ENCODE peak calls at places on chromosomes 4 and X, in eight cellular contexts. O, Y, D, T, F, L, J and V are unnamed samples.

GRCh38 chr4:165743422-165743821 is 129.6 kb upstream of the TLL1 start:
- DNase-seq in D (no peak), O (no peak), J (no peak), T (no peak), L (no peak), F (no peak), Y (no peak), V (no peak)

GRCh38 chrX:1485033-1485432 is 32.3 kb upstream of the ASMTL start:
- DNase-seq in T (no peak), L (peak), Y (no peak), O (peak), F (no peak), D (no peak), J (no peak), V (no peak)

GRCh38 chrX:46759645-46759974 is 692 bp upstream of the SLC9A7 start:
- DNase-seq in Y (no peak), J (no peak), D (peak), L (no peak), O (no peak), F (no peak), T (no peak), V (no peak)

GRCh38 chrX:36019164-36019563 is 99.6 kb downstream of the CFAP47 start:
- DNase-seq in L (no peak), F (no peak), D (no peak), Y (no peak), T (no peak), O (no peak), J (no peak), V (no peak)

GRCh38 chr4:6591781-6592180 is 16.8 kb downstream of the MAN2B2 start:
- DNase-seq in L (no peak), J (no peak), Y (no peak), F (no peak), T (no peak), O (no peak), D (no peak), V (no peak)

GRCh38 chrX:1210844-1211243 is 1.6 kb downstream of the CRLF2 start:
- DNase-seq in F (no peak), L (peak), J (no peak), T (no peak), O (no peak), Y (no peak), D (no peak), V (no peak)

GRCh38 chr4:132958457-132959263 is 190.4 kb upstream of the PCDH10 start:
- DNase-seq in D (no peak), F (no peak), Y (no peak), J (no peak), T (no peak), L (peak), O (no peak), V (no peak)

GRCh38 chr4:27429260-27429970 is 568.8 kb downstream of the STIM2 start:
- DNase-seq in L (no peak), Y (no peak), F (no peak), D (no peak), T (peak), J (no peak), O (no peak), V (no peak)

GRCh38 chr4:40199179-40199670 is 2.4 kb downstream of the RHOH start:
- DNase-seq in F (no peak), T (no peak), J (no peak), Y (no peak), L (no peak), D (no peak), O (no peak), V (no peak)

GRCh38 chr4:173448103-173448502 is 49.2 kb upstream of the SCRG1 start:
- DNase-seq in L (no peak), O (no peak), J (peak), T (peak), D (peak), F (no peak), Y (peak), V (no peak)

GRCh38 chr4:184475096-184475461 is 729 bp upstream of the IRF2 start:
- DNase-seq in D (peak), T (peak), L (peak), Y (peak), J (peak), O (peak), F (peak), V (peak)

GRCh38 chr4:184472540-184473264 is 1.6 kb downstream of the IRF2 start:
- DNase-seq in L (peak), F (peak), O (peak), J (peak), D (peak), T (peak), Y (peak), V (peak)

GRCh38 chr4:184473515-184474260 is 662 bp downstream of the IRF2 start:
- DNase-seq in T (peak), Y (peak), F (peak), J (peak), O (no peak), D (peak), L (peak), V (no peak)

GRCh38 chr4:184473265-184473514 is 1.2 kb downstream of the IRF2 start:
- DNase-seq in Y (no peak), L (no peak), O (no peak), F (no peak), D (no peak), T (no peak), J (no peak), V (no peak)

DNA sequence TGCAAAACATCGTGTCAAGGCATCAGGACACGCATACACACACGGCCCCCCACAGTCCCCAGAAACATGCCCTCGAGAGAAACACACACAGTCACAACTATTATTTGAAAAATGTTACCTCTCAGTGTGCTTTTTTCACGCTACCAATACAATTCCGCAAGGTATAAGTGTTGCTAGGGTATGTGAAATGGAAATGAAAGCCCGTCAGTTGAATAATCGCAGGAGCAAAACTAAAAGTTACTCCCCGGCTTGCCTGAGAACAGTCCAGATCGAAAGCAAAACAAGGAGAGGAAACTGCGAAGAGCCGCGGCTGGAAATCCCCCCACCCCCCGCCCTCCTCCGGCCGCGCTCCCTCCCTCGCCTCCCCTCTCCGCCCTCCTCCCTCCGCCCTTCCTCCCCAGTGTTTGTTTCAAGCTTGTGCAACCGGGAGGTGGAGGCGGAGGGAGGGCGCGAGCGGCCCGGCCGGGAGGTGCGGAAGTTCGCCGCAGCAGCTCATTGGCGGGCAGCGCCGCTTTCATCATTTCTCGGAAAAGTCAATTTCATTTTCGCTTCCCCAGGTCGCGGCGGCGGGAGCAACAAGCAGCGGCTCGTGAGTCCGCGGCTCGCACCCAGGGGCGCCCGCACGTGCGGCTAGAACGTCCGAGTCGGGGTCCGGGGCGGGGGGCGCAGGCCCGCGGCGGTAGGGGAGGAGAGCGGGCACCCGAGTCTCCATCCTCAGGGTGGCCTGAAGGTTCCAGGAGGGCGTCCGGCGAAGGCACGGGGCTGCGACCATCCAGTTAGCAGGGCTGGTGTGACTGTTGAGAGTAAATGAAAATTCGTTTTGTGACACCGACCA is at the start of gene IRF2:
- DNase-seq in D (peak), Y (peak), F (peak), J (peak), L (peak), T (peak), O (peak), V (peak)
- TF ChIP-seq POLR2A in D (peak), Y (peak), F (no peak), J (peak), L (no peak), T (peak), O (peak), V (peak)

DNA sequence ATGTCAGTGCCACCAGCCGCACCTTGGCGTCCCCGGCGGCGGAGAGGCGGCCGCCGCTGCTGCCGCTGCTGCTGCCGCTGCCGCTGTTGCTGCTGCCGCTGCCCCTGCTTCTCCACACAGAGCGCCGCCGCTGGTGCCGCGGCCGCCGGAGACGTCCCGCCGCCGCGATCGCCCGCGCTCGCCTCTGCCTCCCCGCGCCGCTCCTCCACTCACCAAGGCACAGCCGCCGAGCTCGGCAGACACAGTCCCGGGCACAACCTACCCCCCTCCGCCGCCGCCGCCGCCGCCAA is at the start of gene PPP3CA:
- DNase-seq in D (no peak), L (peak), O (no peak), Y (no peak), F (no peak), J (no peak), T (no peak), V (no peak)
- TF ChIP-seq POLR2A in D (no peak), L (no peak), O (no peak), Y (peak), F (no peak), J (peak), T (peak), V (peak)

DNA sequence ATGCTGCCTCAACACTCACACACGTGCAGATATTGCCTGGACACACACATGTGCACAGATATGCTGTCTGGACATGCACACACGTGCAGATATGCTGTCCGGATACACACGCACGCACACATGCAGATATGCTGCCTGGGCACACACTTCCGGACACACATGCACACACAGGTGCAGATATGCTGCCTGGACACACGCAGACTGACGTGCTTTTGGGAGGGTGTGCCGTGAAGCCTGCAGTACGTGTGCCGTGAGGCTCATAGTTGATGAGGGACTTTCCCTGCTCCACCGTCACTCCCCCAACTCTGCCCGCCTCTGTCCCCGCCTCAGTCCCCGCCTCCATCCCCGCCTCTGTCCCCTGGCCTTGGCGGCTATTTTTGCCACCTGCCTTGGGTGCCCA is 14.7 kb downstream of the FGFRL1 start:
- DNase-seq in F (peak), T (no peak), D (peak), Y (no peak), J (no peak), O (no peak), L (no peak), V (no peak)
- TF ChIP-seq POLR2A in F (no peak), T (no peak), D (no peak), Y (no peak), J (no peak), O (no peak), L (no peak), V (no peak)

GRCh38 chr4:83012631-83013419 is 2.2 kb upstream of the LIN54 start:
- DNase-seq in D (peak), J (peak), L (peak), O (peak), F (peak), T (peak), Y (peak), V (peak)
- TF ChIP-seq POLR2A in D (peak), J (peak), L (no peak), O (no peak), F (no peak), T (peak), Y (peak), V (peak)

GRCh38 chr4:74543983-74544382 is 99.0 kb downstream of the AREG start:
- DNase-seq in T (no peak), Y (no peak), D (peak), J (no peak), L (no peak), O (no peak), F (no peak), V (no peak)

GRCh38 chr4:74547042-74547441 is 102.1 kb downstream of the AREG start:
- DNase-seq in T (no peak), O (no peak), L (no peak), Y (no peak), J (no peak), D (no peak), F (no peak), V (no peak)

GRCh38 chr4:74546020-74546419 is 101.1 kb downstream of the AREG start:
- DNase-seq in O (no peak), Y (no peak), T (no peak), F (no peak), D (no peak), L (no peak), J (no peak), V (no peak)

GRCh38 chr4:74544655-74545361 is 99.9 kb downstream of the AREG start:
- DNase-seq in O (no peak), Y (no peak), D (peak), J (no peak), F (no peak), L (no peak), T (no peak), V (no peak)

GRCh38 chr4:74545488-74545887 is 100.6 kb downstream of the AREG start:
- DNase-seq in O (no peak), J (no peak), D (no peak), T (peak), Y (no peak), L (no peak), F (peak), V (peak)
- TF ChIP-seq POLR2A in O (no peak), J (no peak), D (no peak), T (no peak), Y (no peak), L (no peak), F (no peak), V (no peak)

GRCh38 chr4:1265351-1265750 is 16.4 kb upstream of the CTBP1 start:
- DNase-seq in D (no peak), L (peak), F (no peak), T (no peak), J (no peak), O (no peak), Y (no peak), V (no peak)

GRCh38 chr4:1269209-1269608 is 20.3 kb upstream of the CTBP1 start:
- DNase-seq in T (no peak), L (no peak), Y (no peak), O (no peak), D (no peak), J (no peak), F (no peak), V (no peak)

GRCh38 chr4:1264942-1265341 is 16.0 kb upstream of the CTBP1 start:
- DNase-seq in Y (no peak), O (no peak), J (no peak), F (no peak), D (no peak), L (peak), T (no peak), V (no peak)

GRCh38 chr4:1261107-1261928 is 12.4 kb upstream of the CTBP1 start:
- DNase-seq in D (no peak), Y (no peak), T (no peak), J (no peak), F (no peak), O (no peak), L (peak), V (no peak)

DNA sequence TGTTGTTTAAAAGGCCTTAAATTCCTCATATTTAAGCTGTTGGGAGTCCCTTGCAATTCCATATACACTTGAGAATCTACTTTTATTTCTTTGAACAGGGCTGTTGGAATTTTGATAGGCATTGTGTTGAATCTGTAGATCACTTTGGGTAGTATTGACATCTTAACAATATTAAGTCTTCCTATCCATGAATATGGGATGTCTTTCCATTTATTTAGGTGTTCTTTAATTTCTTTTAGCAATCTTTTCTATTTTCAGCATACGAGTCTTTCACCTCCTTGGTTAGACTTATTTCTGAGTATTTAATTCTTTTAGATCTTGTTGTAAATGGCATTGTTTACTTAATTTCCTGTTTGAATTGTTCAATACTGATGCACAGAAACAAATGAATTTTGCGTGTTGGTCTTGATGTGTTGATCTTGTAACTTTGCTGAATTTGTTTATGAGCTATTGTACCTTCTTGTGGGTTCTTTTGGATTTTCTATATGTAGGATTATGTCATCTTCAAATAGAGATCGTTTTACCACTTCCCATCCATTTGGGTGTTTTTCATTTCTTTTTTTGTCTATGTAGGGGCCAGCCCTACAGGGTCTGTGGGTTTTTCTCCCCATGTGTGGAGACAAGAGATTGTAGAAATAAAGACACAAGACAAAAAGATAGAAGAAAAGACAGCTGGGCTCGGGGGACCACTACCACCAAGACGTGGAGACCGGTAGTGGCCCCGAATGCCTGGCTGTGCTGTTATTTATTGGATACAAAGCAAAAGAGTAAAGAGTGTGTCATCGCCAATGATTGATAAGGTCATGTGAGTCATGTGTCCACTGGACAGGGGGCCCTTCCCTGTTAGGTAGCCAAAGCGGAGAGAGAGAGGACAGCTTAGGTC is 18.2 kb upstream of the CTBP1 start:
- DNase-seq in O (no peak), D (no peak), J (no peak), T (no peak), F (no peak), L (no peak), Y (no peak), V (no peak)
- TF ChIP-seq POLR2A in O (no peak), D (no peak), J (no peak), T (no peak), F (no peak), L (no peak), Y (no peak), V (no peak)

DNA sequence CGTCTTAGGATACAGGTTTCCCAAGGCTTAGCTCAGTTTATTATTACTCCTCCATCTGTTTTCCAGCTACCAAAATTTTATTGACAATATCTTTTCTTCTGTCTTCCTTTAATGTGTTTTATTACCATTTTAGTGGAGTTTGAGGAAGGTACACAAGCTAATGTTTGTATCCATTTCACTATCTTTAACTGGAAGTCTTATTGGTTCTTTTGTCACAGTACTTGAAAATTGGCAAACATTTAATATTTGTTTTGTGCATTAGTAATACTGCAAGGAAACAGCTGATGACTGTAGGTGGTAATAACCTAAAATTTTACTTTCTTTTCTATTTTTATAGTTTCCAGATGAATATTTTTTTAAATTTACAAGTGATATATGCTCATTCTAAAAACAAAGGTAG is 9.3 kb upstream of the ARL9 start:
- DNase-seq in L (no peak), F (no peak), D (no peak), Y (no peak), O (no peak), J (no peak), T (no peak), V (no peak)
- TF ChIP-seq POLR2A in L (no peak), F (no peak), D (no peak), Y (no peak), O (no peak), J (no peak), T (no peak), V (no peak)

GRCh38 chr4:81471361-81472248 is at the start of gene RASGEF1B:
- DNase-seq in L (peak), Y (peak), J (peak), T (peak), O (peak), D (peak), F (peak), V (peak)
- TF ChIP-seq POLR2A in L (no peak), Y (peak), J (peak), T (peak), O (peak), D (no peak), F (no peak), V (peak)

GRCh38 chrX:107856289-107856688 is 30.6 kb downstream of the MID2 start:
- DNase-seq in O (no peak), T (no peak), J (no peak), D (no peak), Y (no peak), F (no peak), L (no peak), V (no peak)

GRCh38 chrX:107861056-107861455 is 35.4 kb downstream of the MID2 start:
- DNase-seq in J (no peak), F (no peak), D (peak), O (no peak), T (no peak), L (no peak), Y (no peak), V (no peak)

DNA sequence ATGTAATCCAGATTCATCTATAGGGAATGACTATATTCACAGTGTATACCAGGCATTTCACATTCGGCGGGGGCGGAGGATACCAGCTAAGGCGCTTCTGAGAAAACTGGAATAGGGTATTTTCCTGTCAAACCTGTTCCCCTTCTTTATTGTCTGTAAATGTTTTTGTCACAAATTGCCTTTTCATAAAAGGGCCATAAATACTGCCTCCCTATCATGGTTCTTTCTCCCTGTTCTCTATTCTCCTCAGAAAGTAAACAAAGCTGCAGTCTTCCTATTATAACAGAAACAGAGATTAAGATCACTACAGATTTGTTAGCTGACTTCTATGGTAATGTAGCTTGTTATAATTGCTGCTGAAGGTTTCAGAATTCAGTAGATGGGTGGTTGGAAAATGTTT is 32.1 kb downstream of the MID2 start:
- DNase-seq in F (no peak), Y (peak), J (no peak), O (no peak), L (no peak), D (no peak), T (no peak), V (no peak)
- TF ChIP-seq POLR2A in F (no peak), Y (no peak), J (no peak), O (no peak), L (no peak), D (no peak), T (no peak), V (no peak)

GRCh38 chr4:7894098-7894676 is 45.5 kb downstream of the AFAP1 start:
- DNase-seq in T (no peak), Y (peak), D (no peak), F (no peak), L (peak), J (no peak), O (no peak), V (no peak)

GRCh38 chr4:7894677-7895181 is 44.9 kb downstream of the AFAP1 start:
- DNase-seq in L (peak), F (no peak), T (no peak), D (no peak), J (no peak), Y (no peak), O (no peak), V (no peak)

GRCh38 chr4:7890635-7891393 is 48.8 kb downstream of the AFAP1 start:
- DNase-seq in L (peak), J (no peak), D (peak), O (no peak), Y (no peak), T (no peak), F (no peak), V (no peak)

GRCh38 chr4:7893539-7893938 is 46.1 kb downstream of the AFAP1 start:
- DNase-seq in Y (no peak), T (no peak), L (no peak), F (no peak), J (no peak), O (no peak), D (peak), V (no peak)

GRCh38 chr4:7892212-7893019 is 47.2 kb downstream of the AFAP1 start:
- DNase-seq in F (no peak), J (no peak), L (peak), Y (no peak), T (no peak), O (no peak), D (peak), V (no peak)
- TF ChIP-seq POLR2A in F (no peak), J (no peak), L (no peak), Y (no peak), T (no peak), O (no peak), D (peak), V (no peak)